ENCODE peak calls at places on chromosomes 6 and 20, in nine cellular contexts. G is Calu3; F is suprapubic skin; X is BE2C; L is gastrocnemius medialis; U is CD8-positive, alpha-beta T cell; J is omental fat pad; B is fibroblast of mammary gland; E is body of pancreas. H is an unnamed sample.

GRCh38 chr6:106745824-106746610 is 116.6 kb downstream of the QRSL1 start:
- DNase-seq in G (peak), B (no peak), L (no peak), J (no peak), U (no peak), E (no peak), X (no peak), F (no peak), H (no peak)

GRCh38 chr20:21387528-21387927 is 9.8 kb downstream of the NKX2-4 start:
- DNase-seq in X (no peak), G (no peak), F (no peak), J (no peak), U (no peak), L (no peak), E (no peak), B (no peak), H (no peak)

GRCh38 chr6:96626749-96627353 is 63.9 kb downstream of the FHL5 start:
- DNase-seq in G (no peak), F (no peak), X (no peak), L (no peak), J (no peak), U (no peak), E (no peak), B (peak), H (no peak)

GRCh38 chr6:110044093-110044492 is 66.0 kb downstream of the GPR6 start:
- DNase-seq in X (no peak), E (no peak), L (no peak), F (no peak), U (no peak), B (no peak), J (no peak), G (no peak), H (no peak)

GRCh38 chr20:63781181-63781580 is 41.6 kb downstream of the SLC2A4RG start:
- DNase-seq in B (no peak), G (no peak), X (no peak), F (no peak), E (no peak), L (no peak), J (no peak), U (no peak), H (no peak)

GRCh38 chr6:168099201-168100010 is 20.4 kb upstream of the FRMD1 start:
- DNase-seq in X (no peak), F (no peak), J (no peak), L (no peak), B (no peak), G (no peak), U (no peak), E (no peak), H (no peak)

GRCh38 chr20:17797579-17797978 is 97.8 kb downstream of the BANF2 start:
- DNase-seq in J (no peak), E (no peak), B (no peak), F (no peak), L (no peak), G (no peak), X (no peak), U (no peak), H (no peak)

GRCh38 chr6:32047084-32047478 is 8.9 kb downstream of the CYP21A2 start:
- DNase-seq in F (no peak), G (peak), L (peak), B (peak), U (no peak), E (no peak), J (peak), X (no peak), H (no peak)

GRCh38 chr6:121506761-121507754 is 71.6 kb downstream of the GJA1 start:
- DNase-seq in G (no peak), X (no peak), U (no peak), L (peak), F (no peak), E (no peak), B (peak), J (no peak), H (no peak)

GRCh38 chr6:133951881-133952814 is 876 bp upstream of the TBPL1 start:
- DNase-seq in B (peak), F (peak), X (peak), L (peak), J (peak), U (peak), G (peak), E (peak), H (peak)

GRCh38 chr6:117494283-117494682 is 11.8 kb downstream of the DCBLD1 start:
- DNase-seq in U (no peak), G (no peak), E (no peak), F (no peak), L (no peak), B (peak), X (no peak), J (no peak), H (no peak)

GRCh38 chr20:37640600-37641561 is 52.9 kb upstream of the CTNNBL1 start:
- DNase-seq in L (no peak), X (peak), B (peak), U (no peak), F (no peak), E (no peak), G (peak), J (no peak), H (no peak)

GRCh38 chr6:27894839-27895762 is 17.1 kb downstream of the OR2B2 start:
- DNase-seq in E (peak), J (no peak), F (no peak), G (peak), U (peak), X (peak), B (peak), L (peak), H (peak)

GRCh38 chr6:124741341-124741740 is 220.9 kb upstream of the RNF217 start:
- DNase-seq in G (no peak), X (no peak), L (no peak), E (no peak), J (no peak), B (peak), U (no peak), F (no peak), H (no peak)

GRCh38 chr20:46348972-46349741 is 40.9 kb upstream of the CDH22 start:
- DNase-seq in L (no peak), G (peak), B (peak), X (peak), E (peak), J (peak), F (no peak), U (peak), H (no peak)

GRCh38 chr6:115004982-115005381 is 662.2 kb upstream of the HS3ST5 start:
- DNase-seq in B (no peak), U (no peak), G (no peak), E (no peak), X (peak), J (no peak), F (no peak), L (no peak), H (no peak)

GRCh38 chr6:101478891-101479290 is 85.4 kb downstream of the GRIK2 start:
- DNase-seq in J (no peak), E (no peak), G (no peak), U (no peak), F (no peak), B (no peak), L (no peak), X (no peak), H (no peak)

GRCh38 chr6:7035837-7036249 is 71.9 kb upstream of the RREB1 start:
- DNase-seq in L (no peak), X (no peak), U (no peak), B (no peak), G (no peak), E (no peak), J (no peak), F (no peak), H (no peak)

GRCh38 chr6:14474816-14475215 is 357.2 kb downstream of the CD83 start:
- DNase-seq in B (no peak), F (no peak), L (no peak), E (no peak), X (no peak), J (no peak), G (no peak), U (no peak), H (no peak)
- TF ChIP-seq CTCF in B (no peak), F (no peak), L (no peak), E (no peak), X (no peak), J (no peak), G (no peak), U (no peak), H (no peak)

GRCh38 chr6:8904754-8905153 is 469.4 kb upstream of the SLC35B3 start:
- DNase-seq in X (peak), B (no peak), L (no peak), F (no peak), U (no peak), G (no peak), J (no peak), E (no peak), H (no peak)
- TF ChIP-seq CTCF in X (peak), B (peak), L (no peak), F (no peak), U (no peak), G (no peak), J (no peak), E (no peak), H (no peak)

GRCh38 chr20:2865630-2866029 is 7.7 kb upstream of the PTPRA start:
- DNase-seq in B (no peak), F (no peak), G (no peak), E (no peak), J (no peak), L (no peak), X (no peak), U (peak), H (no peak)
- TF ChIP-seq CTCF in B (no peak), F (no peak), G (no peak), E (no peak), J (no peak), L (no peak), X (no peak), U (peak), H (no peak)

GRCh38 chr6:4224082-4224978 is 89.0 kb upstream of the ECI2 start:
- DNase-seq in G (no peak), X (no peak), F (no peak), U (no peak), J (no peak), E (no peak), L (no peak), B (peak), H (no peak)
- TF ChIP-seq CTCF in G (no peak), X (no peak), F (no peak), U (no peak), J (no peak), E (no peak), L (no peak), B (no peak), H (no peak)

GRCh38 chr6:166744654-166745134 is 117.6 kb upstream of the RPS6KA2 start:
- DNase-seq in E (no peak), U (no peak), G (no peak), B (no peak), J (no peak), F (peak), L (no peak), X (no peak), H (no peak)
- TF ChIP-seq CTCF in E (no peak), U (no peak), G (no peak), B (no peak), J (no peak), F (no peak), L (no peak), X (no peak), H (no peak)

DNA sequence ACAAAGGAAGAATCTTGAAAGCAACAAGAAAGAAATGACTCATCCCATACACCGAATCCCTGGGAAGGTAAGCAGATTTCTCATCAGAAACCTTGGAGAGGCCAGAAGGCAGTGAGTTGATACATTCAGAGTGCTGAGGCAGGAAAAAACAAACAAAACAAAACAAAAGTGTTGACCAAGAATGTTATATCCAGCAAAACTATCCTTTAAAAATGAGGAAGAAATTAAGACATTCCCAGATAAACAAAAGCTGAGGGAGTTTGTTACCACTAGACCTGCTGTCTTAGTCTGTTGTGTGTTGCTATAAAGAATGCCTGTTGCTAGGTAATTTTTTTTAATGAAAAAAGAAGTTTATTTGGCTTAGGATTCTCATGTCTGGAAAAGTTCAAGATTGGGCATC is 33.7 kb upstream of the PPP1R3G start:
- DNase-seq in B (no peak), F (no peak), G (no peak), J (no peak), E (no peak), L (no peak), U (no peak), X (no peak), H (no peak)
- TF ChIP-seq CTCF in B (no peak), F (no peak), G (no peak), J (no peak), E (no peak), L (no peak), U (no peak), X (no peak), H (no peak)